ENCODE peak calls at places on chromosomes 13 and 19, in five cellular contexts. V is pancreas, P is lower leg skin, Y is H1, E is stomach. T is an unnamed sample.
A peak's percentile ranks its signal among the peaks of the same experiment; 100 is the strongest.

GRCh38 chr13:77506874-77507273 is 28.6 kb upstream of the SCEL start:
- DNase-seq in E (no peak), Y (no peak), V (no peak), P (no peak), T (no peak)

GRCh38 chr13:98442391-98443230 is 134.3 kb downstream of the STK24 start:
- DNase-seq in Y (no peak), V (no peak), P (no peak), E (no peak), T (no peak)

GRCh38 chr13:44278164-44278563 is 95.5 kb upstream of the SERP2 start:
- DNase-seq in E (no peak), Y (no peak), V (no peak), P (peak; percentile 78), T (no peak)

GRCh38 chr13:33525759-33526158 is 240.2 kb upstream of the STARD13 start:
- DNase-seq in P (no peak), E (no peak), V (no peak), Y (no peak), T (no peak)

GRCh38 chr13:76610819-76611415 is 275.3 kb downstream of the KCTD12 start:
- DNase-seq in Y (no peak), V (no peak), P (no peak), E (no peak), T (no peak)

GRCh38 chr13:29733069-29733700 is 117.2 kb downstream of the UBL3 start:
- DNase-seq in E (no peak), P (no peak), V (no peak), Y (no peak), T (no peak)

GRCh38 chr13:100484708-100485107 is 103.9 kb downstream of the GGACT start:
- DNase-seq in V (no peak), E (no peak), P (no peak), Y (no peak), T (no peak)

GRCh38 chr19:31749231-31749630 is 400.0 kb upstream of the TSHZ3 start:
- DNase-seq in V (no peak), P (peak; percentile 54), E (no peak), Y (no peak), T (no peak)

GRCh38 chr19:9531933-9532332 is 6.5 kb downstream of the ZNF426 start:
- DNase-seq in V (no peak), E (no peak), Y (no peak), P (no peak), T (no peak)

GRCh38 chr19:18437481-18438330 is at the start of gene ISYNA1:
- DNase-seq in V (peak; percentile 66), P (peak; percentile 93), E (peak; percentile 62), Y (no peak), T (no peak)

GRCh38 chr13:47553329-47553977 is 447.6 kb downstream of the SUCLA2 start:
- DNase-seq in Y (peak; percentile 10), P (no peak), E (no peak), V (no peak), T (no peak)

GRCh38 chr19:55087542-55087935 is 11.9 kb downstream of the EPS8L1 start:
- DNase-seq in E (no peak), Y (no peak), P (no peak), V (peak; percentile 13), T (no peak)

GRCh38 chr19:23785982-23786381 is 27.3 kb upstream of the ZNF681 start:
- DNase-seq in P (no peak), V (no peak), E (no peak), Y (no peak), T (no peak)

GRCh38 chr13:23506071-23506820 is 64.0 kb upstream of the TNFRSF19 start:
- DNase-seq in E (no peak), Y (no peak), P (no peak), V (no peak), T (no peak)

GRCh38 chr13:47216176-47216822 is 319.4 kb upstream of the HTR2A start:
- DNase-seq in Y (no peak), P (no peak), E (no peak), V (no peak), T (no peak)

GRCh38 chr19:55486043-55486970 is 1.3 kb downstream of the NAT14 start:
- DNase-seq in E (no peak), P (no peak), V (no peak), Y (no peak), T (no peak)

GRCh38 chr13:27440408-27440807 is 10.0 kb downstream of the MTIF3 start:
- DNase-seq in E (no peak), Y (no peak), V (no peak), P (no peak), T (no peak)

GRCh38 chr13:99468971-99469545 is 32.2 kb upstream of the TM9SF2 start:
- DNase-seq in Y (no peak), E (no peak), V (no peak), P (no peak), T (no peak)

GRCh38 chr19:55465460-55466245 is 1.1 kb upstream of the C19orf85 start:
- DNase-seq in V (peak; percentile 13), E (no peak), P (no peak), Y (no peak), T (no peak)

GRCh38 chr13:110716235-110716505 is 2.7 kb downstream of the ING1 start:
- DNase-seq in V (no peak), E (peak; percentile 51), P (no peak), Y (no peak), T (no peak)

GRCh38 chr19:18746393-18747167 is 44.5 kb downstream of the COMP start:
- DNase-seq in Y (no peak), E (no peak), P (no peak), V (no peak), T (no peak)

GRCh38 chr19:17091758-17092333 is 16.3 kb downstream of the MYO9B start:
- DNase-seq in Y (no peak), P (no peak), E (peak; percentile 43), V (no peak), T (no peak)

GRCh38 chr19:49987159-49987698 is 26.3 kb upstream of the SIGLEC11 start:
- DNase-seq in V (peak; percentile 91), Y (peak; percentile 90), P (peak; percentile 94), E (peak; percentile 84), T (peak; percentile 84)

GRCh38 chr19:49985926-49986325 is 25.0 kb upstream of the SIGLEC11 start:
- DNase-seq in P (no peak), Y (no peak), V (no peak), E (no peak), T (no peak)

GRCh38 chr19:49988007-49988406 is 27.0 kb upstream of the SIGLEC11 start:
- DNase-seq in P (no peak), Y (no peak), E (no peak), V (no peak), T (no peak)

GRCh38 chr19:49986354-49986753 is 25.4 kb upstream of the SIGLEC11 start:
- DNase-seq in P (no peak), E (no peak), V (no peak), Y (no peak), T (no peak)

GRCh38 chr19:49988433-49988832 is 27.5 kb upstream of the SIGLEC11 start:
- DNase-seq in P (no peak), E (no peak), V (no peak), Y (no peak), T (no peak)
- TF ChIP-seq CTCF in P (no peak), E (no peak), V (no peak), Y (no peak), T (no peak)

DNA sequence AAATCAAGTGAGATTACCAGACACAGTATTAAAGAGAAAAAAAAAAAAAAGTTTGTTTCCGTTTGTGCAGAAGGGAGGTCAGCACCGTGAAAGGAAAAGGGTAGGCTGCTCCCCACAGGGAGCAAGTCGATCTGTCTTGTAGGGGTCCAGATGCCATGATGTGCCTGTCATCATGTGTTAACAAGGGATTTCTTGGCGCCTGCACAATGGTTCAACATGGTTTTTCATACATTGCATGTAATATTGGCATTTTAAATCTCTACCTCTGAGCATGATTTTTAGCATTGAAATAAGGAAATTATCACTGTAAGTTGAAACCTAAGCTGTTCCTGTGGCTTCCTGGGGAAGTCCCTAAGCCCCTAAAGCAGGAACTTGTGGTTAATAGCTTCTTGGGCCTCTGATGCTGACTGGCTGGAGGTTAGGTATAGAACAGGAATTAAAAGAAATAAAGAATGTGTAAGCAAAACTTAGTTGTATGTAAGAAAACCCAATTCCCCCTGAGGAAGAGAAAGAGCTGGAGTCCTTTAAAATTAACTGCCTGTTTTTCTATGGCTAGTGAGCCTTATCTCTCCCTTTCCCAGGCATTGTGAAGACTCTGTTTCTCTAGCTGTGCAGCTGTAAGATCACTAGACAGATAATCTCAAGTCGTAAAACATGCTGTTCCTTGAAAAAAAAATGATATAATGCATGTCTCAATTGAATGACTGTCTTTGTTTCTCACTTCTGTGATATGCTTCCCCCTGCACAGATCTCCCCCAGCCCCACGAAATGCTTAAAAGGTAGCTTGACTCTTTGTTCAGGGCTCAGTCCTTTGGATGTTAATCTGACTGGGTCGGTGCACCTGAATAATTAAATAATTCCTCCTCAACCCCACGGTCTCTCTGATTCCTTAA is 7.4 kb upstream of the FCGBP start:
- DNase-seq in V (no peak), Y (no peak), P (no peak), E (peak; percentile 33), T (peak; percentile 2)
- H3K4me3 ChIP-seq in V (no peak overlapping the region), Y (no peak overlapping the region), P (no peak overlapping the region), E (no peak overlapping the region), T (no peak overlapping the region)

GRCh38 chr19:35143818-35144217 is 763 bp downstream of the FXYD7 start:
- DNase-seq in E (no peak), P (no peak), Y (no peak), V (no peak), T (no peak)

GRCh38 chr19:35144259-35144599 is 1.2 kb downstream of the FXYD7 start:
- DNase-seq in Y (no peak), V (no peak), P (no peak), E (no peak), T (no peak)

GRCh38 chr19:35141627-35142401 is 1.2 kb upstream of the FXYD7 start:
- DNase-seq in V (peak; percentile 39), P (peak; percentile 90), E (no peak), Y (no peak), T (no peak)

GRCh38 chr19:35143231-35143715 is at the start of gene FXYD7:
- DNase-seq in P (no peak), V (peak; percentile 32), Y (no peak), E (no peak), T (no peak)

DNA sequence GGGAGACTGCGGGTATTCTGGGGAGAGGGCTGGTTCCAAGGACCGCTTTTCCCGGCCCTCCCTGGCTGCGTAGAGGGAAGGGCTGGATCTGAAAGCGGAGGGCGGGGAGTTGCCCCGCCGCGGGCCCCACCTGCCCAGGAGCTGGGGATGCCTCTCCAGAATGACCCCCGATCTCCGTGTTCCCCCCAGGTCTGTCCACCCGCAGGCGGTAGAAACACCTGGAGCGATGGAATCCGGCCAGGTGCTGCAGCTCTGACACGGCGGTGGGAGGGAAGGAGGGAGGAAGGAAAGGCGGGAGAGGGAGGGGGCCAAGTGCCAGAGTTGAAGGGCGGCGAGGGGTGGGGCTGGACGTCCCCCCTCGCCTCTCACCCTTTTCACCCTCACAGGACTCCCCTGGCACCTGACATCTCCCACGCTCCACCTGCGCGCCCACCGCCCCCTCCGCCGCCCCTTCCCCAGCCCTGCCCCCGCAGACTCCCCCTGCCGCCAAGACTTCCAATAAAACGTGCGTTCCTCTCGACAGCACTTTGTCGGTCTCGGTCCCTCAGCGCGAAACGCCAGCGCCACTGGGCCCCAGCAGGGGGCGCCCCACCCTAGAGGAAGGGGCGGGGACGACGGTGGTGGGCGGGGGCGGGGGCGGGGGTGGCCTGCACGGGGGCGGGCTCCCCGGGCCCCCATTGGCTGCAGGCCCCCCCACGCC is 374 bp upstream of the FXYD7 start:
- DNase-seq in E (peak; percentile 64), P (no peak), V (peak; percentile 78), Y (no peak), T (no peak)
- TF ChIP-seq CTCF in E (no peak), P (no peak), V (peak; percentile 45), Y (peak; percentile 67), T (peak; percentile 20)

GRCh38 chr13:49399801-49400472 is 43.9 kb downstream of the CAB39L start:
- DNase-seq in P (no peak), E (no peak), Y (no peak), V (no peak), T (no peak)
- H3K4me3 ChIP-seq in P (no peak overlapping the region), E (peak overlapping the region; percentile 36), Y (no peak overlapping the region), V (no peak overlapping the region), T (no peak overlapping the region)

T was measured in astrocyte of the cerebellum.